ENCODE peak calls at places on chromosomes 11 and 22, in ten cellular contexts. X, E, V, T, D, I, L, U, W and N are unnamed samples.

GRCh38 chr11:105553015-105553414 is 56.9 kb upstream of the GRIA4 start:
- DNase-seq in X (no peak), E (no peak), V (peak; percentile 17), T (no peak), D (peak; percentile 23), I (no peak), L (no peak), U (no peak), W (no peak), N (peak; percentile 57)

GRCh38 chr22:28029962-28030361 is 110.9 kb upstream of the PITPNB start:
- DNase-seq in X (no peak), E (no peak), V (no peak), T (no peak), D (no peak), I (no peak), L (no peak), U (no peak), W (peak; percentile 53), N (no peak)

GRCh38 chr11:45901646-45902045 is 5.4 kb downstream of the FREY1 start:
- DNase-seq in X (no peak), E (no peak), V (no peak), T (no peak), D (no peak), I (no peak), L (no peak), U (no peak), W (no peak), N (no peak)

GRCh38 chr11:75921808-75922207 is 106.8 kb downstream of the UVRAG start:
- DNase-seq in X (no peak), E (no peak), V (no peak), T (no peak), D (no peak), I (no peak), L (no peak), U (no peak), W (no peak), N (no peak)

GRCh38 chr22:40922484-40923303 is 28.5 kb upstream of the RBX1 start:
- DNase-seq in X (no peak), E (no peak), V (peak; percentile 81), T (no peak), D (peak; percentile 24), I (peak; percentile 36), L (peak; percentile 71), U (no peak), W (no peak), N (peak; percentile 56)

GRCh38 chr11:37280194-37280593 is 682.2 kb upstream of the RAG2 start:
- DNase-seq in X (no peak), E (no peak), V (no peak), T (no peak), D (no peak), I (no peak), L (no peak), U (no peak), W (no peak), N (no peak)

GRCh38 chr11:115104851-115105453 is 399.3 kb downstream of the CADM1 start:
- DNase-seq in X (no peak), E (no peak), V (no peak), T (no peak), D (no peak), I (no peak), L (no peak), U (no peak), W (no peak), N (no peak)

GRCh38 chr22:25100972-25101371 is 98.7 kb upstream of the CRYBB3 start:
- DNase-seq in X (no peak), E (no peak), V (no peak), T (no peak), D (no peak), I (no peak), L (no peak), U (no peak), W (no peak), N (no peak)

DNA sequence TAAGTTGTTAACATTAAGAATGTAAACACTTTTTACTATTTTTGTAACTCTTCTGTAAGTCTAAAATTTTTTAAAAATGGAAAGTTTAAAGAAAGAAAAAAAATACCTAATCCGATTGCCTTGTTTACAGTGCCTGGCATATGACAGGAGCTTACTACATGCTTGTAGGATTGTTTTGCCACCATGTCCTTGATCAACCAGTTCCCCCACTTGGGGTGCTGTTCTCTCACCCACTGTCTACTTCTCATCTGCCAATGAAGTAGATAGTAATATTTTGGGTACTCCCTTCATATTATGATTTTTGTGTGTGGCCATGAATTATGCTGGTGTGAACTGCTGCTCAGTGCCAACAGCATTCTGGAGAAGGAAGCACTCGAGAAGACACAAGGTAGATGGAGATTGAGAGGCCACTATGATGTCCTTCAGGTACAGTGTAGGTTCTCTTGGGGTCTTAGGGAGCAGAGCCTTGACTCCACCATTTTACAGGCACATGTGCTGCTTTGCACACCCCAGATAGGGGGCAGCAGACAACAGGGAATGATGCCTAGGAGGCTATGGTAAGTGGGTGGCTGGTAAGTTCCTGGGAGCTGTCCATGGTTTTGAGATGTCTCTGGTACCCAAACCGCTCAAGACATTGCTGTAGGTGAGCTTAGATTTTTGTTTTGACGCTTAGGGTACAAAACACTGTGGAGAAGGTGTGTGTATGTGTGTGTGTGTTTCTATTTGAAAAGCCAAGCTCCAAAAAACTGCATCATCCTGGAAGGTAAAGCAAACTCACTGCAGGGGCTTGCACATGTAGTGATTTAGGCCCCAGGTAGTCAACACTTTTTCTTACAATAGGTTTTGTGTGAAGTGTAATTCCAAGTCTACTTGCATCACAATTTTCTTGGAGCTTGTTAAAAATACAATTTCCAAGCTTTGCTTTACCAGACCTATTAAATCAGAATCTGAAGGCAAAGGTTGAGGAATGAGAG is 494.5 kb upstream of the LARGE1 start:
- DNase-seq in X (peak; percentile 43), E (no peak), V (no peak), T (peak; percentile 47), D (no peak), I (peak; percentile 61), L (peak; percentile 93), U (peak; percentile 20), W (no peak), N (peak; percentile 81)
- TF ChIP-seq CTCF in X (peak; percentile 84), E (peak; percentile 34), V (no peak), T (peak; percentile 71), D (peak; percentile 49), I (peak; percentile 73), L (no peak), U (peak; percentile 76), W (peak; percentile 40), N (peak; percentile 82)

GRCh38 chr11:77202941-77203900 is 75.2 kb downstream of the MYO7A start:
- DNase-seq in X (peak; percentile 5), E (no peak), V (no peak), T (no peak), D (no peak), I (no peak), L (no peak), U (no peak), W (peak; percentile 66), N (no peak)
- H3K4me3 ChIP-seq in X (no peak overlapping the region), E (no peak overlapping the region), V (no peak overlapping the region), T (no peak overlapping the region), D (no peak overlapping the region), I (no peak overlapping the region), L (no peak overlapping the region), U (no peak overlapping the region), W (no peak overlapping the region), N (no peak overlapping the region)

GRCh38 chr11:64711944-64712306 is 11.1 kb downstream of the NRXN2 start:
- DNase-seq in X (no peak), E (no peak), V (no peak), T (no peak), D (no peak), I (no peak), L (no peak), U (no peak), W (no peak), N (no peak)

GRCh38 chr11:64712430-64713030 is 10.5 kb downstream of the NRXN2 start:
- DNase-seq in X (no peak), E (no peak), V (no peak), T (no peak), D (no peak), I (no peak), L (no peak), U (no peak), W (no peak), N (no peak)

GRCh38 chr11:64713031-64713780 is 9.8 kb downstream of the NRXN2 start:
- DNase-seq in X (peak; percentile 26), E (peak; percentile 60), V (peak; percentile 31), T (peak; percentile 51), D (no peak), I (peak; percentile 33), L (peak; percentile 69), U (no peak), W (no peak), N (peak; percentile 79)

GRCh38 chr11:64710418-64711137 is 12.4 kb downstream of the NRXN2 start:
- DNase-seq in X (no peak), E (no peak), V (peak; percentile 25), T (no peak), D (peak; percentile 6), I (no peak), L (no peak), U (no peak), W (no peak), N (no peak)

DNA sequence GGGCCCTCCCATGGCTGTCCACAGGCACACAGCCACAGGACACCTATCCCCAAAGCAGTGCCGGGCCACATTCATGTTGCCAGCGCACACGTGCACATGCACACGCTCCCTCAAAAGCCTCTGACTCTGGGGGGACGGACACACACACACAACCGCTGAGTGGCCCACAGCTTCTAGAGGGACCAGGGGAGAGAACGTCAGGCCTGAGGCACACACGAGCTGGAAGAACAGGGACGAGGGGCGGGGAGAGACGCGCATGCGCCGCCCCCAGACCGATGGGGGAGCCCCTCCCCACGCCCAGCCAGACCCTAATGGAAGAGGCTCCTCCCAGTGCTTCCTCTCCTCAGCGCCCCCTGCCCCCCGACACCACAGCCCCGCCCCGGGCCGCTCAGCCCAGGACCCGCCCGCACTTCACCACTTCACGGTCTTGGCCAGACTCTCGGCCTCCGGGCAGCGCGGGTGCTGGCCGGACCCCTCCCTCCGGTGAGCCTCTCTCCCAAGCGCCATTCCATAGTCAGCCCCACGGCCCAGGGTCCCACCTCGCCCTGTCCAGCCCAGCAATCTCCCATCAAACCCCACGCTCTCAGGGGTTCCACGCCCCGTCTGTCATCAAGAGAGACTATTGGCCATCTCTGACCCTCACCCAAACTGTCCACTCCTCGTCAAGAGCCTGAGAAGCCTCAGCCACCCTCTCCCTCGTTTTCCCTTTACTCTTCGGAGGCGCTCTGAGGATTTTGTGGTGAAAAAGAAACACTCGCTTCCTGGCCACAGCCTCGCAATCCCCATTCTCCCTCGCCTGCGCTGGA is 11.7 kb downstream of the NRXN2 start:
- DNase-seq in X (no peak), E (no peak), V (no peak), T (no peak), D (no peak), I (no peak), L (peak; percentile 37), U (no peak), W (no peak), N (no peak)
- H3K27me3 ChIP-seq in X (peaks cover 100% of the 10 kb centered on the region), E (peaks cover 92% of the 10 kb centered on the region), V (peaks cover 40% of the 10 kb centered on the region), T (peaks cover 46% of the 10 kb centered on the region), D (peaks cover 35% of the 10 kb centered on the region), I (peaks cover 20% of the 10 kb centered on the region), L (peaks cover 69% of the 10 kb centered on the region), U (no peaks in the 10 kb centered on the region), W (peaks cover 56% of the 10 kb centered on the region), N (peaks cover 8% of the 10 kb centered on the region)

GRCh38 chr22:23155831-23156230 is 10.6 kb downstream of the RAB36 start:
- DNase-seq in X (no peak), E (no peak), V (no peak), T (no peak), D (no peak), I (no peak), L (no peak), U (no peak), W (peak; percentile 47), N (no peak)

GRCh38 chr22:23154461-23154860 is 9.2 kb downstream of the RAB36 start:
- DNase-seq in X (no peak), E (no peak), V (no peak), T (no peak), D (no peak), I (no peak), L (no peak), U (no peak), W (peak; percentile 65), N (no peak)

GRCh38 chr22:23157560-23158515 is 12.6 kb downstream of the RAB36 start:
- DNase-seq in X (no peak), E (no peak), V (no peak), T (no peak), D (no peak), I (no peak), L (no peak), U (no peak), W (peak; percentile 69), N (no peak)

GRCh38 chr22:23155143-23155542 is 9.9 kb downstream of the RAB36 start:
- DNase-seq in X (no peak), E (no peak), V (no peak), T (no peak), D (no peak), I (no peak), L (no peak), U (no peak), W (no peak), N (no peak)

GRCh38 chr22:23156286-23156685 is 11.0 kb downstream of the RAB36 start:
- DNase-seq in X (no peak), E (no peak), V (no peak), T (no peak), D (no peak), I (no peak), L (no peak), U (no peak), W (peak; percentile 74), N (no peak)
- TF ChIP-seq CTCF in X (no peak), E (no peak), V (no peak), T (no peak), D (peak; percentile 19), I (no peak), L (peak; percentile 3), U (no peak), W (no peak), N (peak; percentile 20)